ENCODE peak calls at places on chromosomes 7 and 10, in four cellular contexts. One of them, this sample, is unnamed.

GRCh38 chr10:126661841-126662520 is 8.5 kb downstream of the C10orf90 start:
- DNase-seq in HepG2: no peak
- DNase-seq in keratinocyte: no peak
- DNase-seq in HCT116: no peak
- DNase-seq in this sample: no peak

GRCh38 chr10:14500172-14500765 is 169.5 kb upstream of the FRMD4A start:
- DNase-seq in HepG2: no peak
- DNase-seq in keratinocyte: no peak
- DNase-seq in HCT116: no peak
- DNase-seq in this sample: no peak

GRCh38 chr10:116183733-116184447 is 89.1 kb downstream of the GFRA1 start:
- DNase-seq in HepG2: no peak
- DNase-seq in keratinocyte: no peak
- DNase-seq in HCT116: no peak
- DNase-seq in this sample: no peak

GRCh38 chr10:124240721-124241350 is 147.4 kb upstream of the CHST15 start:
- DNase-seq in HepG2: no peak
- DNase-seq in keratinocyte: no peak
- DNase-seq in HCT116: no peak
- DNase-seq in this sample: no peak

GRCh38 chr7:113945018-113945938 is 26.5 kb upstream of the PPP1R3A start:
- DNase-seq in HepG2: no peak
- DNase-seq in keratinocyte: no peak
- DNase-seq in HCT116: no peak
- DNase-seq in this sample: no peak

GRCh38 chr7:45347804-45348203 is 190.2 kb downstream of the RAMP3 start:
- DNase-seq in HepG2: no peak
- DNase-seq in keratinocyte: peak; percentile 15
- DNase-seq in HCT116: no peak
- DNase-seq in this sample: no peak

GRCh38 chr10:68992721-68993440 is 4.3 kb downstream of the KIFBP start:
- DNase-seq in HepG2: no peak
- DNase-seq in keratinocyte: no peak
- DNase-seq in HCT116: no peak
- DNase-seq in this sample: no peak

GRCh38 chr10:15227611-15228372 is 59.3 kb upstream of the NMT2 start:
- DNase-seq in HepG2: no peak
- DNase-seq in keratinocyte: no peak
- DNase-seq in HCT116: no peak
- DNase-seq in this sample: no peak

GRCh38 chr7:69349291-69349690 is 249.0 kb upstream of the AUTS2 start:
- DNase-seq in HepG2: no peak
- DNase-seq in keratinocyte: no peak
- DNase-seq in HCT116: no peak
- DNase-seq in this sample: no peak

GRCh38 chr7:115707236-115707635 is 323.3 kb downstream of the TFEC start:
- DNase-seq in HepG2: peak; percentile 30
- DNase-seq in keratinocyte: no peak
- DNase-seq in HCT116: peak; percentile 66
- DNase-seq in this sample: peak; percentile 4

GRCh38 chr7:152760384-152761115 is 998 bp downstream of the ACTR3B start:
- DNase-seq in HepG2: no peak
- DNase-seq in keratinocyte: no peak
- DNase-seq in HCT116: no peak
- DNase-seq in this sample: no peak

GRCh38 chr10:70167246-70167645 is 3.1 kb downstream of the SAR1A start:
- DNase-seq in HepG2: no peak
- DNase-seq in keratinocyte: no peak
- DNase-seq in HCT116: no peak
- DNase-seq in this sample: no peak

GRCh38 chr7:122304604-122304975 is at the start of gene FEZF1:
- DNase-seq in HepG2: peak; percentile 30
- DNase-seq in keratinocyte: no peak
- DNase-seq in HCT116: peak; percentile 53
- DNase-seq in this sample: no peak

GRCh38 chr10:116853287-116853686 is 4.0 kb downstream of the ENO4 start:
- DNase-seq in HepG2: no peak
- DNase-seq in keratinocyte: no peak
- DNase-seq in HCT116: no peak
- DNase-seq in this sample: no peak

GRCh38 chr10:48549236-48549635 is 55.6 kb downstream of the ARHGAP22 start:
- DNase-seq in HepG2: no peak
- DNase-seq in keratinocyte: no peak
- DNase-seq in HCT116: no peak
- DNase-seq in this sample: no peak

GRCh38 chr7:17620588-17620987 is 319.7 kb downstream of the SNX13 start:
- DNase-seq in HepG2: no peak
- DNase-seq in keratinocyte: no peak
- DNase-seq in HCT116: no peak
- DNase-seq in this sample: no peak

GRCh38 chr7:76064208-76064970 is 16.5 kb downstream of the MDH2 start:
- DNase-seq in HepG2: no peak
- DNase-seq in keratinocyte: no peak
- DNase-seq in HCT116: no peak
- DNase-seq in this sample: no peak

GRCh38 chr7:158651968-158652555 is 52.5 kb downstream of the NCAPG2 start:
- DNase-seq in HepG2: no peak
- DNase-seq in keratinocyte: no peak
- DNase-seq in HCT116: no peak
- DNase-seq in this sample: no peak

GRCh38 chr7:27166475-27167169 is 1.3 kb upstream of the HOXA9 start:
- DNase-seq in HepG2: no peak
- DNase-seq in keratinocyte: no peak
- DNase-seq in HCT116: no peak
- DNase-seq in this sample: no peak

GRCh38 chr10:79383974-79384606 is 36.8 kb downstream of the PPIF start:
- DNase-seq in HepG2: no peak
- DNase-seq in keratinocyte: no peak
- DNase-seq in HCT116: no peak
- DNase-seq in this sample: no peak

GRCh38 chr7:133853706-133854276 is 273.3 kb upstream of the LRGUK start:
- DNase-seq in HepG2: peak; percentile 47
- DNase-seq in keratinocyte: peak; percentile 95
- DNase-seq in HCT116: peak; percentile 54
- DNase-seq in this sample: peak; percentile 60

GRCh38 chr10:125157473-125157865 is 2.9 kb downstream of the CTBP2 start:
- DNase-seq in HepG2: no peak
- DNase-seq in keratinocyte: no peak
- DNase-seq in HCT116: no peak
- DNase-seq in this sample: no peak

GRCh38 chr10:91887075-91887899 is 22.0 kb downstream of the FGFBP3 start:
- DNase-seq in HepG2: peak; percentile 58
- DNase-seq in keratinocyte: no peak
- DNase-seq in HCT116: no peak
- DNase-seq in this sample: no peak

GRCh38 chr7:140541513-140542192 is 62.3 kb upstream of the MKRN1 start:
- DNase-seq in HepG2: peak; percentile 70
- DNase-seq in keratinocyte: peak; percentile 59
- DNase-seq in HCT116: peak; percentile 75
- DNase-seq in this sample: no peak

GRCh38 chr7:91826377-91826776 is 54.1 kb downstream of the MTERF1 start:
- DNase-seq in HepG2: no peak
- DNase-seq in keratinocyte: no peak
- DNase-seq in HCT116: peak; percentile 22
- DNase-seq in this sample: no peak

GRCh38 chr10:119306964-119307363 is 99.6 kb downstream of the GRK5 start:
- DNase-seq in HepG2: no peak
- DNase-seq in keratinocyte: no peak
- DNase-seq in HCT116: no peak
- DNase-seq in this sample: no peak

GRCh38 chr10:68516766-68517165 is 10.6 kb downstream of the SLC25A16 start:
- DNase-seq in HepG2: no peak
- DNase-seq in keratinocyte: no peak
- DNase-seq in HCT116: no peak
- DNase-seq in this sample: no peak

GRCh38 chr7:35694784-35695627 is at the start of gene HERPUD2:
- DNase-seq in HepG2: peak; percentile 88
- DNase-seq in keratinocyte: peak; percentile 49
- DNase-seq in HCT116: peak; percentile 81
- DNase-seq in this sample: peak; percentile 89

GRCh38 chr10:70588852-70589570 is 13.5 kb downstream of the PRF1 start:
- DNase-seq in HepG2: no peak
- DNase-seq in keratinocyte: no peak
- DNase-seq in HCT116: no peak
- DNase-seq in this sample: no peak

GRCh38 chr10:69087600-69088470 is at the start of gene SRGN:
- DNase-seq in HepG2: no peak
- DNase-seq in keratinocyte: no peak
- DNase-seq in HCT116: no peak
- DNase-seq in this sample: peak; percentile 45

GRCh38 chr7:116687801-116688201 is 15.8 kb downstream of the MET start:
- DNase-seq in HepG2: peak; percentile 10
- DNase-seq in keratinocyte: no peak
- DNase-seq in HCT116: peak; percentile 73
- DNase-seq in this sample: no peak

GRCh38 chr7:130461256-130461655 is 20.4 kb upstream of the CEP41 start:
- DNase-seq in HepG2: no peak
- DNase-seq in keratinocyte: no peak
- DNase-seq in HCT116: no peak
- DNase-seq in this sample: no peak

GRCh38 chr7:30179016-30179436 is 44.2 kb downstream of the MTURN start:
- DNase-seq in HepG2: no peak
- DNase-seq in keratinocyte: no peak
- DNase-seq in HCT116: no peak
- DNase-seq in this sample: no peak

GRCh38 chr7:1952781-1953180 is 280.0 kb downstream of the MAD1L1 start:
- DNase-seq in HepG2: no peak
- DNase-seq in keratinocyte: no peak
- DNase-seq in HCT116: no peak
- DNase-seq in this sample: no peak

GRCh38 chr10:34814228-34815173 is 595 bp downstream of the PARD3 start:
- DNase-seq in HepG2: peak; percentile 51
- DNase-seq in keratinocyte: no peak
- DNase-seq in HCT116: no peak
- DNase-seq in this sample: peak; percentile 72
- H3K9ac ChIP-seq in HepG2: peak overlapping the region; percentile 91
- H3K9ac ChIP-seq in keratinocyte: peak overlapping the region; percentile 87
- H3K9ac ChIP-seq in HCT116: peak overlapping the region; percentile 81
- H3K9ac ChIP-seq in this sample: peak overlapping the region; percentile 90

GRCh38 chr7:42156541-42156865 is 80.5 kb downstream of the GLI3 start:
- DNase-seq in HepG2: no peak
- DNase-seq in keratinocyte: no peak
- DNase-seq in HCT116: no peak
- DNase-seq in this sample: no peak

GRCh38 chr7:42154168-42154567 is 82.8 kb downstream of the GLI3 start:
- DNase-seq in HepG2: no peak
- DNase-seq in keratinocyte: no peak
- DNase-seq in HCT116: no peak
- DNase-seq in this sample: no peak

GRCh38 chr7:42152353-42153205 is 84.4 kb downstream of the GLI3 start:
- DNase-seq in HepG2: no peak
- DNase-seq in keratinocyte: no peak
- DNase-seq in HCT116: no peak
- DNase-seq in this sample: no peak

GRCh38 chr7:42155836-42156540 is 81.0 kb downstream of the GLI3 start:
- DNase-seq in HepG2: no peak
- DNase-seq in keratinocyte: no peak
- DNase-seq in HCT116: no peak
- DNase-seq in this sample: no peak

DNA sequence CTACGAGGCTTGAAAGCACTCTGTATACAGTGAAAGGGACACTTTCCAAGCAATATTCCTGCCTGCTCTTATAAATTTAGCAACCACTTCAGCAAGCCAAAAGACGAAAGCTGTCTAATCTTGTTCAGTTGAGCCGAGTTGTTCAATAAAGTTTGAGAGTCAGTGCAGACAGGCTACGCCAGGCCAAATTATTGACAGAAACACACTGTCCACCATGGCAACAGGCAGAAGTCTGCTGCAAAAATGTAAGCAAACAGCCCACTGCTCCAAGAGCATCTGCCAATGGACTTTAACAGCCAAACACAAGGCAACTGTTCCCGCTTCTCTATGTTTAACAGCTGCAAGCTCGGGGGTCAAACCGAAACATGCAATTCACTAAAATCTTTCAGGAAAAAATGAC is 85.7 kb downstream of the GLI3 start:
- DNase-seq in HepG2: no peak
- DNase-seq in keratinocyte: no peak
- DNase-seq in HCT116: no peak
- DNase-seq in this sample: no peak
- H3K9ac ChIP-seq in HepG2: no peak overlapping the region
- H3K9ac ChIP-seq in keratinocyte: no peak overlapping the region
- H3K9ac ChIP-seq in HCT116: no peak overlapping the region
- H3K9ac ChIP-seq in this sample: no peak overlapping the region

GRCh38 chr10:58644311-58644710 is 131.6 kb downstream of the BICC1 start:
- DNase-seq in HepG2: no peak
- DNase-seq in keratinocyte: no peak
- DNase-seq in HCT116: no peak
- DNase-seq in this sample: no peak
- H3K9ac ChIP-seq in HepG2: no peak overlapping the region
- H3K9ac ChIP-seq in keratinocyte: peak overlapping the region; percentile 51
- H3K9ac ChIP-seq in HCT116: no peak overlapping the region
- H3K9ac ChIP-seq in this sample: no peak overlapping the region

GRCh38 chr10:105210546-105210945 is 569.5 kb downstream of the SORCS3 start:
- DNase-seq in HepG2: no peak
- DNase-seq in keratinocyte: no peak
- DNase-seq in HCT116: no peak
- DNase-seq in this sample: no peak
- H3K9ac ChIP-seq in HepG2: no peak overlapping the region
- H3K9ac ChIP-seq in keratinocyte: no peak overlapping the region
- H3K9ac ChIP-seq in HCT116: no peak overlapping the region
- H3K9ac ChIP-seq in this sample: no peak overlapping the region

DNA sequence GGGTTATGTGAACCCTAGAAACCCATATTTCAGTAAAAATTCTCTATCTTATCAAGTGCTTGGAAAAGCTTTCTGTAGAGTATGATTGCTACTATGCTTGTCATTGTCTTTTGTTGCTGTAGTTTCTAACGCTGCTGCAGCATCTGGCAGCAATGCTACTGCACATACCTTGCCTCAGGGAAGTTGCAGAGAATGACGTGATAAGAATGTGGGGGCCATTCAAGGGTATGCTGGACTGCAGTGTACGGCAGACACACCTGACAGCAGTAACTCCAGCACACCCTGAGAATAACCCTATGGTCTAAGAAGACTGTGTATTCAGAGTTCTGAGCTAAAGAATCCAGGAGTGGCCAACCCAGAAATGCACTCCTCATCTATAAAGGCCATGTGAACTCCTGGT is 20.5 kb downstream of the TRIM4 start:
- DNase-seq in HepG2: no peak
- DNase-seq in keratinocyte: no peak
- DNase-seq in HCT116: no peak
- DNase-seq in this sample: no peak
- H3K9ac ChIP-seq in HepG2: no peak overlapping the region
- H3K9ac ChIP-seq in keratinocyte: no peak overlapping the region
- H3K9ac ChIP-seq in HCT116: no peak overlapping the region
- H3K9ac ChIP-seq in this sample: no peak overlapping the region

GRCh38 chr7:138370956-138371355 is 89.1 kb upstream of the TRIM24 start:
- DNase-seq in HepG2: no peak
- DNase-seq in keratinocyte: no peak
- DNase-seq in HCT116: no peak
- DNase-seq in this sample: no peak
- H3K9ac ChIP-seq in HepG2: no peak overlapping the region
- H3K9ac ChIP-seq in keratinocyte: no peak overlapping the region
- H3K9ac ChIP-seq in HCT116: no peak overlapping the region
- H3K9ac ChIP-seq in this sample: no peak overlapping the region